ENCODE peak calls at places on chromosomes 4 and X, in five cellular contexts. One of them, this sample, is unnamed.

GRCh38 chr4:40592034-40592433 is 37.6 kb downstream of the RBM47 start:
- DNase-seq in stimulated activated CD4-positive, alpha-beta T cell treated with anti-CD3 and anti-CD28 coated beads, Interleukin-12 subunit alpha, Interleukin-12 subunit beta, amount 100 ng/mL, for 4 hours: no peak
- DNase-seq in endothelial cell: no peak
- DNase-seq in body of pancreas: no peak
- DNase-seq in astrocyte: no peak
- DNase-seq in this sample: no peak

GRCh38 chrX:153075366-153075765 is 3.1 kb downstream of the PNMA6A start:
- DNase-seq in stimulated activated CD4-positive, alpha-beta T cell treated with anti-CD3 and anti-CD28 coated beads, Interleukin-12 subunit alpha, Interleukin-12 subunit beta, amount 100 ng/mL, for 4 hours: no peak
- DNase-seq in endothelial cell: no peak
- DNase-seq in body of pancreas: no peak
- DNase-seq in astrocyte: no peak
- DNase-seq in this sample: no peak

GRCh38 chr4:122403860-122404259 is 25.0 kb downstream of the ADAD1 start:
- DNase-seq in stimulated activated CD4-positive, alpha-beta T cell treated with anti-CD3 and anti-CD28 coated beads, Interleukin-12 subunit alpha, Interleukin-12 subunit beta, amount 100 ng/mL, for 4 hours: no peak
- DNase-seq in endothelial cell: no peak
- DNase-seq in body of pancreas: no peak
- DNase-seq in astrocyte: no peak
- DNase-seq in this sample: no peak

GRCh38 chr4:173218411-173219125 is 50.0 kb downstream of the GALNT7 start:
- DNase-seq in stimulated activated CD4-positive, alpha-beta T cell treated with anti-CD3 and anti-CD28 coated beads, Interleukin-12 subunit alpha, Interleukin-12 subunit beta, amount 100 ng/mL, for 4 hours: no peak
- DNase-seq in endothelial cell: no peak
- DNase-seq in body of pancreas: no peak
- DNase-seq in astrocyte: peak
- DNase-seq in this sample: no peak

GRCh38 chr4:4605849-4606248 is 64.0 kb upstream of the STX18 start:
- DNase-seq in stimulated activated CD4-positive, alpha-beta T cell treated with anti-CD3 and anti-CD28 coated beads, Interleukin-12 subunit alpha, Interleukin-12 subunit beta, amount 100 ng/mL, for 4 hours: no peak
- DNase-seq in endothelial cell: no peak
- DNase-seq in body of pancreas: no peak
- DNase-seq in astrocyte: no peak
- DNase-seq in this sample: no peak

GRCh38 chr4:7867701-7868429 is 71.8 kb downstream of the AFAP1 start:
- DNase-seq in stimulated activated CD4-positive, alpha-beta T cell treated with anti-CD3 and anti-CD28 coated beads, Interleukin-12 subunit alpha, Interleukin-12 subunit beta, amount 100 ng/mL, for 4 hours: no peak
- DNase-seq in endothelial cell: no peak
- DNase-seq in body of pancreas: no peak
- DNase-seq in astrocyte: peak
- DNase-seq in this sample: no peak

GRCh38 chr4:73450398-73451004 is 14.5 kb downstream of the AFP start:
- DNase-seq in stimulated activated CD4-positive, alpha-beta T cell treated with anti-CD3 and anti-CD28 coated beads, Interleukin-12 subunit alpha, Interleukin-12 subunit beta, amount 100 ng/mL, for 4 hours: no peak
- DNase-seq in endothelial cell: no peak
- DNase-seq in body of pancreas: peak
- DNase-seq in astrocyte: peak
- DNase-seq in this sample: no peak

GRCh38 chr4:166435449-166435848 is 562.4 kb downstream of the TLL1 start:
- DNase-seq in stimulated activated CD4-positive, alpha-beta T cell treated with anti-CD3 and anti-CD28 coated beads, Interleukin-12 subunit alpha, Interleukin-12 subunit beta, amount 100 ng/mL, for 4 hours: no peak
- DNase-seq in endothelial cell: no peak
- DNase-seq in body of pancreas: no peak
- DNase-seq in astrocyte: peak
- DNase-seq in this sample: no peak

GRCh38 chr4:109559625-109559982 is 442 bp upstream of the MCUB start:
- DNase-seq in stimulated activated CD4-positive, alpha-beta T cell treated with anti-CD3 and anti-CD28 coated beads, Interleukin-12 subunit alpha, Interleukin-12 subunit beta, amount 100 ng/mL, for 4 hours: peak
- DNase-seq in endothelial cell: peak
- DNase-seq in body of pancreas: no peak
- DNase-seq in astrocyte: peak
- DNase-seq in this sample: no peak

GRCh38 chrX:66074920-66075879 is 35.3 kb upstream of the VSIG4 start:
- DNase-seq in stimulated activated CD4-positive, alpha-beta T cell treated with anti-CD3 and anti-CD28 coated beads, Interleukin-12 subunit alpha, Interleukin-12 subunit beta, amount 100 ng/mL, for 4 hours: peak
- DNase-seq in endothelial cell: no peak
- DNase-seq in body of pancreas: no peak
- DNase-seq in astrocyte: no peak
- DNase-seq in this sample: peak

GRCh38 chr4:164731827-164732474 is 22.0 kb upstream of the SMIM31 start:
- DNase-seq in stimulated activated CD4-positive, alpha-beta T cell treated with anti-CD3 and anti-CD28 coated beads, Interleukin-12 subunit alpha, Interleukin-12 subunit beta, amount 100 ng/mL, for 4 hours: peak
- DNase-seq in endothelial cell: peak
- DNase-seq in body of pancreas: peak
- DNase-seq in astrocyte: peak
- DNase-seq in this sample: peak

GRCh38 chr4:8500966-8501365 is 60.4 kb downstream of the TRMT44 start:
- DNase-seq in stimulated activated CD4-positive, alpha-beta T cell treated with anti-CD3 and anti-CD28 coated beads, Interleukin-12 subunit alpha, Interleukin-12 subunit beta, amount 100 ng/mL, for 4 hours: no peak
- DNase-seq in endothelial cell: no peak
- DNase-seq in body of pancreas: no peak
- DNase-seq in astrocyte: no peak
- DNase-seq in this sample: no peak

GRCh38 chr4:23500876-23501275 is 389.0 kb downstream of the PPARGC1A start:
- DNase-seq in stimulated activated CD4-positive, alpha-beta T cell treated with anti-CD3 and anti-CD28 coated beads, Interleukin-12 subunit alpha, Interleukin-12 subunit beta, amount 100 ng/mL, for 4 hours: no peak
- DNase-seq in endothelial cell: no peak
- DNase-seq in body of pancreas: no peak
- DNase-seq in astrocyte: no peak
- DNase-seq in this sample: no peak

GRCh38 chr4:110610620-110610939 is 12.3 kb downstream of the PITX2 start:
- DNase-seq in stimulated activated CD4-positive, alpha-beta T cell treated with anti-CD3 and anti-CD28 coated beads, Interleukin-12 subunit alpha, Interleukin-12 subunit beta, amount 100 ng/mL, for 4 hours: no peak
- DNase-seq in endothelial cell: no peak
- DNase-seq in body of pancreas: no peak
- DNase-seq in astrocyte: no peak
- DNase-seq in this sample: no peak

GRCh38 chr4:154189346-154189745 is 302.3 kb downstream of the DCHS2 start:
- DNase-seq in stimulated activated CD4-positive, alpha-beta T cell treated with anti-CD3 and anti-CD28 coated beads, Interleukin-12 subunit alpha, Interleukin-12 subunit beta, amount 100 ng/mL, for 4 hours: no peak
- DNase-seq in endothelial cell: no peak
- DNase-seq in body of pancreas: no peak
- DNase-seq in astrocyte: no peak
- DNase-seq in this sample: no peak

GRCh38 chr4:79206660-79207059 is 119.2 kb downstream of the NAA11 start:
- DNase-seq in stimulated activated CD4-positive, alpha-beta T cell treated with anti-CD3 and anti-CD28 coated beads, Interleukin-12 subunit alpha, Interleukin-12 subunit beta, amount 100 ng/mL, for 4 hours: no peak
- DNase-seq in endothelial cell: no peak
- DNase-seq in body of pancreas: no peak
- DNase-seq in astrocyte: no peak
- DNase-seq in this sample: no peak

GRCh38 chrX:71533514-71533849 is 578 bp downstream of the OGT start:
- DNase-seq in stimulated activated CD4-positive, alpha-beta T cell treated with anti-CD3 and anti-CD28 coated beads, Interleukin-12 subunit alpha, Interleukin-12 subunit beta, amount 100 ng/mL, for 4 hours: no peak
- DNase-seq in endothelial cell: no peak
- DNase-seq in body of pancreas: no peak
- DNase-seq in astrocyte: no peak
- DNase-seq in this sample: peak

GRCh38 chr4:142331646-142332045 is 514.5 kb downstream of the INPP4B start:
- DNase-seq in stimulated activated CD4-positive, alpha-beta T cell treated with anti-CD3 and anti-CD28 coated beads, Interleukin-12 subunit alpha, Interleukin-12 subunit beta, amount 100 ng/mL, for 4 hours: no peak
- DNase-seq in endothelial cell: no peak
- DNase-seq in body of pancreas: no peak
- DNase-seq in astrocyte: peak
- DNase-seq in this sample: no peak

GRCh38 chr4:26372525-26373172 is 51.8 kb downstream of the RBPJ start:
- DNase-seq in stimulated activated CD4-positive, alpha-beta T cell treated with anti-CD3 and anti-CD28 coated beads, Interleukin-12 subunit alpha, Interleukin-12 subunit beta, amount 100 ng/mL, for 4 hours: no peak
- DNase-seq in endothelial cell: no peak
- DNase-seq in body of pancreas: no peak
- DNase-seq in astrocyte: peak
- DNase-seq in this sample: no peak

GRCh38 chrX:38806054-38806389 is 4.8 kb downstream of the MID1IP1 start:
- DNase-seq in stimulated activated CD4-positive, alpha-beta T cell treated with anti-CD3 and anti-CD28 coated beads, Interleukin-12 subunit alpha, Interleukin-12 subunit beta, amount 100 ng/mL, for 4 hours: no peak
- DNase-seq in endothelial cell: no peak
- DNase-seq in body of pancreas: no peak
- DNase-seq in astrocyte: no peak
- DNase-seq in this sample: peak

GRCh38 chrX:127459784-127460183 is 592.4 kb downstream of the ACTRT1 start:
- DNase-seq in stimulated activated CD4-positive, alpha-beta T cell treated with anti-CD3 and anti-CD28 coated beads, Interleukin-12 subunit alpha, Interleukin-12 subunit beta, amount 100 ng/mL, for 4 hours: no peak
- DNase-seq in endothelial cell: no peak
- DNase-seq in body of pancreas: no peak
- DNase-seq in astrocyte: no peak
- DNase-seq in this sample: no peak